ENCODE peak calls at places on chromosome 10, in six cellular contexts. C is heart right ventricle, U is ACHN, G is SK-N-SH, S is RPMI7951, R is GM23338. N is an unnamed sample.

GRCh38 chr10:73908853-73909611 is 1.9 kb upstream of the PLAU start:
- DNase-seq in C (no peak), G (no peak), R (no peak), U (peak; percentile 94), S (peak; percentile 99), N (no peak)

GRCh38 chr10:69901623-69902505 is 100.2 kb downstream of the COL13A1 start:
- DNase-seq in S (peak; percentile 22), R (peak; percentile 79), U (peak; percentile 59), C (no peak), G (peak; percentile 92), N (peak; percentile 79)

GRCh38 chr10:99519690-99520039 is 13.1 kb upstream of the NKX2-3 start:
- DNase-seq in G (no peak), U (no peak), S (no peak), C (no peak), R (no peak), N (no peak)

GRCh38 chr10:31929260-31929985 is 792 bp upstream of the ARHGAP12 start:
- DNase-seq in C (peak; percentile 45), G (no peak), S (peak; percentile 63), R (peak; percentile 59), U (peak; percentile 56), N (peak; percentile 77)

GRCh38 chr10:48612241-48612943 is 7.5 kb upstream of the ARHGAP22 start:
- DNase-seq in S (peak; percentile 79), G (no peak), C (no peak), U (peak; percentile 30), R (no peak), N (no peak)

GRCh38 chr10:132631348-132631735 is 93.8 kb downstream of the INPP5A start:
- DNase-seq in G (no peak), S (no peak), U (no peak), C (peak; percentile 77), R (no peak), N (peak; percentile 73)

GRCh38 chr10:90800232-90800796 is 57.5 kb downstream of the HTR7 start:
- DNase-seq in R (no peak), U (no peak), S (no peak), C (no peak), G (no peak), N (no peak)

GRCh38 chr10:88200637-88201036 is 337.2 kb downstream of the PTEN start:
- DNase-seq in C (no peak), R (no peak), S (peak; percentile 45), U (no peak), G (no peak), N (no peak)

GRCh38 chr10:79101560-79101971 is 32.8 kb downstream of the ZMIZ1 start:
- DNase-seq in G (peak; percentile 52), R (no peak), C (no peak), U (no peak), S (no peak), N (no peak)

GRCh38 chr10:1163204-1163660 is 107.0 kb downstream of the WDR37 start:
- DNase-seq in S (no peak), G (no peak), C (no peak), U (no peak), R (no peak), N (no peak)

GRCh38 chr10:29784175-29784773 is 149.5 kb upstream of the SVIL start:
- DNase-seq in S (peak; percentile 100), G (no peak), U (peak; percentile 64), R (peak; percentile 88), C (peak; percentile 14), N (peak; percentile 63)

GRCh38 chr10:132329565-132330485 is 2.2 kb upstream of the LRRC27 start:
- DNase-seq in R (no peak), C (no peak), S (peak; percentile 85), U (peak; percentile 88), G (no peak), N (no peak)

GRCh38 chr10:97714401-97715258 is 1.1 kb downstream of the MARVELD1 start:
- DNase-seq in G (peak; percentile 80), C (peak; percentile 71), S (peak; percentile 89), U (peak; percentile 59), R (peak; percentile 90), N (peak; percentile 78)

GRCh38 chr10:132434405-132435005 is 37.5 kb downstream of the PWWP2B start:
- DNase-seq in S (no peak), U (no peak), R (no peak), C (peak; percentile 65), G (peak; percentile 39), N (peak; percentile 66)

GRCh38 chr10:18418579-18419210 is 232.7 kb downstream of the NSUN6 start:
- DNase-seq in U (no peak), C (no peak), R (no peak), S (peak; percentile 6), G (no peak), N (no peak)

GRCh38 chr10:13857465-13857864 is 270.7 kb downstream of the PRPF18 start:
- DNase-seq in U (no peak), G (no peak), C (no peak), S (no peak), R (no peak), N (no peak)

GRCh38 chr10:7857259-7857658 is 39.0 kb downstream of the TAF3 start:
- DNase-seq in S (peak; percentile 10), C (no peak), R (no peak), G (no peak), U (peak; percentile 8), N (no peak)

GRCh38 chr10:61633665-61634064 is 29.1 kb upstream of the CABCOCO1 start:
- DNase-seq in R (no peak), S (no peak), C (no peak), U (no peak), G (no peak), N (no peak)

GRCh38 chr10:132054564-132054963 is 11.2 kb upstream of the JAKMIP3 start:
- DNase-seq in G (no peak), S (no peak), R (peak; percentile 75), C (no peak), U (peak; percentile 19), N (no peak)

GRCh38 chr10:130806426-130806825 is 505.1 kb downstream of the TCERG1L start:
- DNase-seq in R (no peak), G (no peak), U (no peak), C (no peak), S (no peak), N (no peak)

GRCh38 chr10:26696786-26697162 is 727 bp upstream of the PDSS1 start:
- DNase-seq in S (no peak), C (no peak), U (no peak), R (no peak), G (no peak), N (no peak)

GRCh38 chr10:69972951-69973350 is 79.7 kb upstream of the MACROH2A2 start:
- DNase-seq in U (no peak), R (no peak), G (no peak), S (peak; percentile 87), C (no peak), N (no peak)

GRCh38 chr10:122116331-122116730 is 127.4 kb downstream of the TACC2 start:
- DNase-seq in C (no peak), S (peak; percentile 52), G (no peak), U (no peak), R (no peak), N (no peak)

GRCh38 chr10:27366769-27367168 is 126.2 kb upstream of the ACBD5 start:
- DNase-seq in S (no peak), U (no peak), C (no peak), R (no peak), G (no peak), N (no peak)

GRCh38 chr10:77582710-77583115 is 54.9 kb downstream of the KCNMA1 start:
- DNase-seq in G (no peak), S (peak; percentile 98), U (peak; percentile 92), R (no peak), C (no peak), N (peak; percentile 34)

GRCh38 chr10:15172306-15172840 is 3.9 kb upstream of the NMT2 start:
- DNase-seq in C (no peak), U (no peak), R (no peak), S (no peak), G (no peak), N (no peak)

GRCh38 chr10:113469796-113470195 is 83.1 kb upstream of the HABP2 start:
- DNase-seq in S (no peak), R (no peak), G (no peak), U (no peak), C (no peak), N (no peak)

GRCh38 chr10:3104251-3104918 is 37.0 kb downstream of the PFKP start:
- DNase-seq in R (no peak), C (peak; percentile 65), S (no peak), G (no peak), U (no peak), N (peak; percentile 85)

GRCh38 chr10:47419421-47419820 is 35.3 kb upstream of the ZNF488 start:
- DNase-seq in R (no peak), U (no peak), G (no peak), C (no peak), S (no peak), N (no peak)

GRCh38 chr10:103044942-103045489 is 126.9 kb downstream of the CNNM2 start:
- DNase-seq in R (no peak), U (no peak), S (peak; percentile 2), C (no peak), G (no peak), N (no peak)

GRCh38 chr10:96225119-96225518 is 46.2 kb downstream of the BLNK start:
- DNase-seq in G (no peak), U (no peak), R (no peak), C (no peak), S (no peak), N (peak; percentile 40)

GRCh38 chr10:11838298-11838852 is 15.2 kb downstream of the PROSER2 start:
- DNase-seq in G (no peak), S (no peak), C (no peak), R (no peak), U (no peak), N (no peak)